ENCODE peak calls at places on chromosome 14, in five cellular contexts. F, S, E, A and K are unnamed samples.

GRCh38 chr14:58942516-58942915 is 246.0 kb upstream of the DAAM1 start:
- DNase-seq in F (no peak), S (no peak), E (no peak), A (no peak), K (no peak)

GRCh38 chr14:22315336-22315735 is 273.7 kb downstream of the DAD1 start:
- DNase-seq in F (no peak), S (no peak), E (no peak), A (no peak), K (no peak)

GRCh38 chr14:81434230-81434629 is 34.1 kb upstream of the STON2 start:
- DNase-seq in F (no peak), S (no peak), E (no peak), A (no peak), K (no peak)

GRCh38 chr14:51507556-51508511 is 143.9 kb upstream of the FRMD6 start:
- DNase-seq in F (no peak), S (no peak), E (peak; percentile 34), A (no peak), K (no peak)

GRCh38 chr14:54711812-54712211 is 144.9 kb downstream of the SAMD4A start:
- DNase-seq in F (no peak), S (no peak), E (no peak), A (no peak), K (no peak)

GRCh38 chr14:93897476-93897845 is 29.7 kb upstream of the FAM181A start:
- DNase-seq in F (no peak), S (no peak), E (no peak), A (no peak), K (no peak)

GRCh38 chr14:28468191-28469151 is 298.1 kb upstream of the FOXG1 start:
- DNase-seq in F (no peak), S (no peak), E (no peak), A (no peak), K (no peak)

GRCh38 chr14:96207686-96208085 is 3.0 kb downstream of the BDKRB2 start:
- DNase-seq in F (no peak), S (no peak), E (no peak), A (no peak), K (no peak)

GRCh38 chr14:36508418-36509051 is 11.5 kb downstream of the NKX2-1 start:
- DNase-seq in F (no peak), S (no peak), E (peak; percentile 47), A (no peak), K (no peak)

GRCh38 chr14:71647086-71647784 is 285.0 kb upstream of the RGS6 start:
- DNase-seq in F (no peak), S (no peak), E (peak; percentile 44), A (no peak), K (no peak)

GRCh38 chr14:36516719-36517241 is 3.3 kb downstream of the NKX2-1 start:
- DNase-seq in F (no peak), S (no peak), E (no peak), A (no peak), K (no peak)

GRCh38 chr14:24273422-24273998 is 2.1 kb upstream of the RABGGTA start:
- DNase-seq in F (no peak), S (no peak), E (no peak), A (no peak), K (no peak)

GRCh38 chr14:103091041-103091882 is 3.3 kb upstream of the EXOC3L4 start:
- DNase-seq in F (peak; percentile 67), S (no peak), E (peak; percentile 53), A (peak; percentile 67), K (peak; percentile 77)

GRCh38 chr14:94392510-94392935 is 4.1 kb upstream of the SERPINA1 start:
- DNase-seq in F (no peak), S (no peak), E (peak; percentile 75), A (peak; percentile 5), K (no peak)

GRCh38 chr14:102958461-102958860 is 36.0 kb downstream of the AMN start:
- DNase-seq in F (no peak), S (no peak), E (no peak), A (no peak), K (no peak)

GRCh38 chr14:48398675-48399282 is 723.4 kb upstream of the MDGA2 start:
- DNase-seq in F (no peak), S (no peak), E (no peak), A (no peak), K (no peak)

GRCh38 chr14:64244279-64244678 is 49.9 kb downstream of the ESR2 start:
- DNase-seq in F (no peak), S (no peak), E (no peak), A (no peak), K (no peak)

GRCh38 chr14:93538411-93538810 is 107.7 kb downstream of the UNC79 start:
- DNase-seq in F (no peak), S (no peak), E (no peak), A (no peak), K (no peak)

GRCh38 chr14:22907429-22907828 is 11.5 kb downstream of the RBM23 start:
- DNase-seq in F (no peak), S (no peak), E (no peak), A (no peak), K (no peak)

GRCh38 chr14:20262642-20263128 is 23.6 kb downstream of the OR11H4 start:
- DNase-seq in F (no peak), S (no peak), E (no peak), A (no peak), K (no peak)

GRCh38 chr14:68961781-68962584 is 17.1 kb downstream of the ACTN1 start:
- DNase-seq in F (no peak), S (no peak), E (no peak), A (no peak), K (no peak)

GRCh38 chr14:50675597-50675996 is 7.5 kb upstream of the SAV1 start:
- DNase-seq in F (no peak), S (no peak), E (no peak), A (no peak), K (no peak)

GRCh38 chr14:54220122-54220691 is 176.6 kb upstream of the CDKN3 start:
- DNase-seq in F (no peak), S (no peak), E (no peak), A (no peak), K (no peak)

GRCh38 chr14:41718477-41719166 is 111.9 kb downstream of the LRFN5 start:
- DNase-seq in F (no peak), S (no peak), E (no peak), A (peak; percentile 2), K (no peak)

GRCh38 chr14:67586302-67586701 is 13.8 kb downstream of the PIGH start:
- DNase-seq in F (no peak), S (no peak), E (no peak), A (no peak), K (no peak)

GRCh38 chr14:58275527-58276190 is 22.7 kb upstream of the ARID4A start:
- DNase-seq in F (no peak), S (no peak), E (no peak), A (no peak), K (no peak)

GRCh38 chr14:34571771-34572170 is 32.3 kb upstream of the EAPP start:
- DNase-seq in F (no peak), S (no peak), E (no peak), A (no peak), K (no peak)

DNA sequence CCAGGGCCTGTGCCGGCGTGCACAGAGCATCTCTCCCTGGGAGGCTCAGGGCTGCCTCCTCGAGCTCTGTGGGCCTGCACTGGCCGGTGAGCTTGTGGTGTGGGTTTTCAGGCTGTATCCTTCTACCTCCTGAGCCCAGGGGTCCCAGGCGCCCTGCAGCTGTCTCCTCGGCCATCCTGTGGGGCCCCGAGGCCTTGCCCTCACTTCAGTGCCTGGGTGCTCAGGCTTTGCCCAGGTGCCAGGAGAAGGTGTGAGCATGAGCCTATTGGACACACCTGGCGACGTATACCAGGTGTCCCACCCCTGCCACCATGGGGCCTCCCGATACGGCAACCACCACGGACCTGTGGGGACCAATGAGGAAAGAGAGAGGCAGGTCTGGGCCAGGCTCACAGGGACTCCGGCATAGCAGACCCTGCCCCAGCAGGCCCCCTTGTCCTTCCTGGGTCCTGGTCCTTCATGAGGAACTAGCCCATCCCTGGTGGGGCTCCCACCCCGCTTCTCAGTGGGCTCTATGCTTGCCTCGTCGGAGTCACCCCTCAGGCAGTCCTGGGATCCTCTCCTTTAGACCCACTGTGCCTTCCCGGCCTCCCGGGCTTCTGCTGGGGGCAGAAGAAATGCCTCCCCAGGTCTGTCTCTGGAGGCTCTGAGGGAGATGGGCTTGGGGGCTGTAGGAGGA is 400.2 kb downstream of the TMEM121 start:
- DNase-seq in F (no peak), S (no peak), E (no peak), A (no peak), K (no peak)
- H3K9me3 ChIP-seq in F (no peaks in the 10 kb centered on the region), S (peaks cover 7% of the 10 kb centered on the region), E (peaks cover 10% of the 10 kb centered on the region), A (no peaks in the 10 kb centered on the region), K (no peaks in the 10 kb centered on the region)

DNA sequence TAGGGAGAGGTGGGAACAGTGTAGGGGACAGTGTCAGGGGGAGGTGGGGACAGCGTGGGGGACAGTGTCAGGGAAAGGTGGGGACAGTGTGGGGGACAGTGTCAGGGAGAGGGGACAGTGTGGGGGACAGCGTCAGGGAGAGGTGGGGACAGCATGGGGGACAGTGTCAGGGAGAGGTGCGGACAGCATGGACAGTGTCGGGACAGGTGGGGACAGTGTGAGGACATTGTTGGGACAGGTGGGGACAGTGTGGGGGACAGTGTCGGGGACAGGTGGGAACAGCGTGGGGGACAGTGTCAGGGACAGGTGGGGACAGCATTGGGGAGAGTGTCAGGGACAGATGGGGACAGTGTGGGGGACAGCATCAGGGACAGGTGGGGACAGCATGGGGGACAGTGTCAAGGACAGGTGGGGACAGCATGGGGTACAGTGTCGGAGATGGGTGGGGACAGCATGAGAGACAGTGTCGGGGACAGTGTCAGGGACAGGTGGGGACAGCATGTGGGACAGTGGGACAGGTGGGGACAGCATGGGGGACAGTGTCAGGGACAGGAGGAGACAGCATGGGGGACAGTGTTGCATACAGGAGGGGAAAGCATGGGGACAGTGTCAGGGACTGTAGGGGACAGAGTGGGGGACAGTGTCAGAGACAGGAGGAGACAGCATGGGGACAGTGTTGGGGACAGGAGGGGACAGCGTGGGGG is 139.0 kb downstream of the TMEM121 start:
- DNase-seq in F (no peak), S (no peak), E (no peak), A (no peak), K (no peak)
- H3K9me3 ChIP-seq in F (no peaks in the 10 kb centered on the region), S (no peaks in the 10 kb centered on the region), E (peaks cover 1% of the 10 kb centered on the region), A (no peaks in the 10 kb centered on the region), K (no peaks in the 10 kb centered on the region)

DNA sequence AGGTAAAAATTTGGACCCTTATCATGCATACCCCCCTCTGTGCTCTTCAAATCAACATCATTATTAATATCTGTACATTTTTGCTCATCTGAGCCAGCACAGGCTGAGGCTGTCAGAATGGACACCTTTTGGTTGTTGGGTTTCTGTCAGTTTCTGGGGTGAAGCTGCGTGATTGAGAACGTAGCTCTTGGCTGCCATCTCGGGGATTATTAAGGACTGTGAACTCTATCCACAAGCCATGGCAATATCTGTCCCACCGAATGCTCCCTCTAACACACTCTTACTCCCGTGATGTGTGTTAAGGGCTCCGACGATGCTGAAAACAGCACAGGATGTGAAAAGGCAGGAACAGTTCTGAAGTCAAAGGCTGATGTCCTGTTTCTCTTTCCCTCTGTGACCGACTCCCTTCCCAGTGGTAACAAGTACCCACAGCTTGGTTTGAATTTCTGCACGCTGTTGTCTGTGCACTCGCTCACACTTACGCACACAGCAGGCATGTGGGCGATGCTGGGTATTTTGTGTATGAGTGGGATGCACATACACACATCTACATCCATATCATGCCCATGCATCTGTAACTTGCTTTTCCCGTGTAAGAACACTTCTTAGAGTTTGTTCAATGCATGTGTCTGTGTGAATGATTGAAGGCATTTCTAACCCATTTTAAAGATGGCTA is 405.6 kb downstream of the TMEM121 start:
- DNase-seq in F (no peak), S (no peak), E (no peak), A (no peak), K (no peak)
- H3K9me3 ChIP-seq in F (no peaks in the 10 kb centered on the region), S (no peaks in the 10 kb centered on the region), E (peaks cover 6% of the 10 kb centered on the region), A (no peaks in the 10 kb centered on the region), K (peaks cover 4% of the 10 kb centered on the region)

DNA sequence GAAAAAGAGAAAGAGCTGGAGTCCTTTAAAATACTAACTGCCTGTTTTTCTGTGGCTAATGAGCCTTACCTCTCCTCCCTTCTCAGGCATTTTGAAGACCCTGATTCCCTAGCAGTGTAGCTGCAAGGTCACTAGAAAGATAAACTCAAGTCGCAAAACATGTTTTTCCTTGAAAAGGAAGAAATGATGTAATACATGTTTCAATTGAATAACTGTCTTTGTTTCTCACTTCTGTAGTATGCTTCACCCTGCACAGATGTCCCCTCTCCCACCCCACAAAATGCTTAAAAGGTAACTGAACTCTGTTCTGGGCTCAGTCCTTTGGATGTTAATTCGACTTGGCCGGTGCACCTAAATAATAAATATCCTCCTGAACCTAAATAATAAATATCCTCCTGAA is 1350.3 kb downstream of the TMEM121 start:
- DNase-seq in F (no peak), S (no peak), E (no peak), A (no peak), K (no peak)
- H3K9me3 ChIP-seq in F (no peaks in the 10 kb centered on the region), S (no peaks in the 10 kb centered on the region), E (peaks cover 5% of the 10 kb centered on the region), A (no peaks in the 10 kb centered on the region), K (no peaks in the 10 kb centered on the region)